ENCODE peak calls at places on chromosomes 3 and 15, in five cellular contexts. T is GM10248, O is neural progenitor cell, F is heart left ventricle, C is fibroblast of mammary gland. J is an unnamed sample.

GRCh38 chr15:67199881-67200763 is 54.3 kb downstream of the AAGAB start:
- DNase-seq in O (no peak), C (peak), T (no peak), F (no peak), J (no peak)

GRCh38 chr15:91067026-91067425 is 33.0 kb upstream of the SV2B start:
- DNase-seq in O (no peak), C (peak), F (no peak), T (no peak), J (no peak)

GRCh38 chr15:57873564-57874209 is 167.2 kb downstream of the POLR2M start:
- DNase-seq in O (no peak), T (no peak), C (peak), F (no peak), J (no peak)

GRCh38 chr3:69082805-69083204 is 1.9 kb upstream of the ARL6IP5 start:
- DNase-seq in T (peak), C (peak), F (peak), O (no peak), J (peak)

GRCh38 chr3:97736928-97737327 is 27.6 kb upstream of the ARL6 start:
- DNase-seq in F (no peak), T (no peak), C (no peak), O (peak), J (no peak)

GRCh38 chr3:27939940-27940339 is 217.8 kb upstream of the EOMES start:
- DNase-seq in F (no peak), O (peak), T (no peak), C (peak), J (no peak)

GRCh38 chr3:66140763-66141372 is 79.9 kb upstream of the SLC25A26 start:
- DNase-seq in C (no peak), F (no peak), T (no peak), O (no peak), J (no peak)

GRCh38 chr3:118932822-118933558 is 101.7 kb downstream of the IGSF11 start:
- DNase-seq in T (no peak), C (peak), F (no peak), O (no peak), J (no peak)

GRCh38 chr3:57164606-57165573 is at the start of gene IL17RD:
- DNase-seq in O (peak), F (peak), T (peak), C (peak), J (peak)

GRCh38 chr3:133853925-133854227 is 41.8 kb downstream of the RAB6B start:
- DNase-seq in O (no peak), C (peak), T (no peak), F (no peak), J (no peak)

GRCh38 chr3:128238100-128238459 is 84.8 kb downstream of the EEFSEC start:
- DNase-seq in C (no peak), O (no peak), F (no peak), T (no peak), J (no peak)

GRCh38 chr15:87846746-87847145 is 409.8 kb downstream of the NTRK3 start:
- DNase-seq in T (no peak), F (no peak), C (peak), O (no peak), J (no peak)

GRCh38 chr15:82764740-82765139 is 41.1 kb downstream of the FSD2 start:
- DNase-seq in O (no peak), F (no peak), C (no peak), T (no peak), J (no peak)

GRCh38 chr3:63706321-63707085 is 54.0 kb downstream of the SNTN start:
- DNase-seq in C (peak), O (no peak), F (no peak), T (no peak), J (no peak)

GRCh38 chr3:158532099-158532734 is 38.8 kb upstream of the MLF1 start:
- DNase-seq in T (no peak), F (no peak), C (peak), O (peak), J (peak)

GRCh38 chr3:189389346-189389745 is 217.6 kb downstream of the TPRG1 start:
- DNase-seq in C (no peak), O (no peak), T (no peak), F (no peak), J (no peak)

GRCh38 chr3:189383630-189384029 is 211.9 kb downstream of the TPRG1 start:
- DNase-seq in F (no peak), O (no peak), T (no peak), C (no peak), J (no peak)

GRCh38 chr3:189386739-189387138 is 215.0 kb downstream of the TPRG1 start:
- DNase-seq in T (no peak), O (no peak), C (no peak), F (no peak), J (no peak)
- TF ChIP-seq CTCF in T (no peak), O (no peak), C (no peak), F (no peak), J (no peak)

DNA sequence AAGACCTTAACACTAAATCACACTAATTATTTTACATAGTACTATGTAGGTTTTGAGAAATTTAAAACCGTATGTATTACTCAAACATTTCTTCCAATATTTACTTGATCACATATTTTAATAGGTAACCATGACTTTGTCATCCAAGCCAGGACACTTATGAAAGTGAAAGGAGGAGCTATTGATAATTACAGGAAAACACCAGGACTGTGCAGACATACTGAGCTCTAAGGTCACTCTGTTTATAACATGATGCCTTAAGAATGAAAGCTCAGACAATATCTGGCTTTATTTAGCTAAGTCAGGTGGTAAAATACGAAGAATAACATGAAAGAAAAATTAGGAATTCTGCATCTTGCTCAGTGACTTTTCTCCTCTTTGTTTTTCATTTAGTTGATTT is 216.0 kb upstream of the NANOGP8 start:
- DNase-seq in F (no peak), T (no peak), C (no peak), O (no peak), J (no peak)
- TF ChIP-seq CTCF in F (no peak), T (no peak), C (no peak), O (no peak), J (no peak)

GRCh38 chr3:188695251-188695650 is 476.5 kb upstream of the TPRG1 start:
- DNase-seq in T (no peak), O (no peak), C (no peak), F (no peak), J (no peak)
- TF ChIP-seq CTCF in T (no peak), O (no peak), C (no peak), F (no peak), J (no peak)

GRCh38 chr3:25465266-25465860 is 37.3 kb downstream of the RARB start:
- DNase-seq in C (no peak), T (no peak), O (no peak), F (no peak), J (no peak)

GRCh38 chr3:25469609-25470008 is 41.5 kb downstream of the RARB start:
- DNase-seq in F (no peak), C (no peak), T (no peak), O (no peak), J (no peak)

GRCh38 chr3:25471081-25471768 is 43.2 kb downstream of the RARB start:
- DNase-seq in F (no peak), O (no peak), T (no peak), C (no peak), J (no peak)

GRCh38 chr3:25472153-25472552 is 44.1 kb downstream of the RARB start:
- DNase-seq in C (no peak), F (no peak), T (no peak), O (no peak), J (no peak)

DNA sequence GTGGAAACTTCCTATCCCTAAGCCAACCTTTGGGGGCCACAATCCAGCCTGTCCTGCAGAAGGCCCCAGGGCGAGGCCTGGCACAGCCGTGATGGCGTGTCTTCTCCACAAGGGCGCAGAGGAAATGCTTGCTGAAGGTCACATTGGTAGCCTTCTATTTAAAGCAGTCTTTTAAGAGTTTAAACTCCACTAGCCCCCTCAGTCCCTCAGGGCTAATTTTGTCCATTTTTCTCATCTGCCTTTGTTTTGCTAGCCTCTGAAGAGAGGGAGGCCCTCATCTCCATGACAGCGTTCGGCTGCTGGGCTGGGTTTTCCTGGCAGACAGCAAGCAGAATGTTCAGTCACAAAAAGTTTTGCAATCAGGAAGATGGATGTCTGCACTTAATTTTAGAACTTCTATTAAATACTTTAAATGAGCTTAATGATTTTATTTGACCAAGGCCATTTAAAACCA is 40.8 kb downstream of the RARB start:
- DNase-seq in C (peak), F (peak), O (peak), T (no peak), J (no peak)
- TF ChIP-seq CTCF in C (peak), F (peak), O (peak), T (no peak), J (no peak)

DNA sequence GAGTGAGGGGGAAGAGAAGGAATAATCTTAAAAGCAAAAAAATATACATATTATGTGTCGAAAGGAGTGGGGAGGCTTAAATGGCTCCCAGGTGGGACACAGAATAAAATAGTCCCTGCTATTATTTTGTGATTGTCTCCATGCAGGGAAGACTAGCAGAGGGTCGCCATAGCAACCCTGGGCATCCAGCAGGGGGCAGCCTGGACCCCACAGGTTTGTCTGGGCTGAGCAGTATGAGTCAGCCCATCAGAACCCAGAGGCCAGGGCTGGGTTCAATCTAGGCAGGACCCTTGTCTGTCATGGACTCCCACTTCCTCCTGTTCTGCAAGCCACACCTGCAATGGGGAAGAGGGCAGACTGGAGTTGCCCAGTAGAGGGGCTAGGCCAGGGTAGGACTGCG is 17.6 kb upstream of the LINGO1 start:
- DNase-seq in F (no peak), O (peak), T (no peak), C (peak), J (peak)
- TF ChIP-seq CTCF in F (peak), O (peak), T (peak), C (peak), J (peak)